ENCODE peak calls at places on chromosomes 3 and 15, in six cellular contexts. U, C, D, A, N and R are unnamed samples.

GRCh38 chr3:118550122-118550521 is 484.5 kb downstream of the IGSF11 start:
- DNase-seq in U (no peak), D (no peak), A (no peak), N (no peak), C (no peak), R (no peak)

GRCh38 chr3:128425142-128425845 is 41.4 kb downstream of the DNAJB8 start:
- DNase-seq in A (no peak), U (no peak), D (no peak), C (no peak), N (no peak), R (no peak)

GRCh38 chr3:152225176-152225575 is 43.6 kb upstream of the MBNL1 start:
- DNase-seq in D (no peak), U (no peak), A (no peak), C (no peak), N (no peak), R (no peak)

GRCh38 chr15:92614301-92614700 is 41.3 kb downstream of the FAM174B start:
- DNase-seq in D (no peak), C (no peak), N (no peak), A (no peak), U (no peak), R (no peak)

GRCh38 chr15:81776961-81777360 is 268.9 kb downstream of the MEX3B start:
- DNase-seq in N (no peak), U (no peak), C (no peak), D (no peak), A (no peak), R (no peak)

GRCh38 chr15:43312378-43312777 is 18.0 kb downstream of the LCMT2 start:
- DNase-seq in A (no peak), U (no peak), C (no peak), D (no peak), N (no peak), R (no peak)

GRCh38 chr3:24387493-24387892 is 107.2 kb downstream of the THRB start:
- DNase-seq in D (no peak), N (peak), U (no peak), A (no peak), C (no peak), R (no peak)

GRCh38 chr3:181572432-181572831 is 139.3 kb upstream of the SOX2 start:
- DNase-seq in D (no peak), U (no peak), N (no peak), C (no peak), A (no peak), R (no peak)

GRCh38 chr3:43043071-43043766 is 62.7 kb downstream of the POMGNT2 start:
- DNase-seq in N (no peak), D (no peak), A (no peak), U (no peak), C (no peak), R (no peak)

GRCh38 chr15:70160803-70161565 is 63.3 kb upstream of the TLE3 start:
- DNase-seq in A (no peak), D (peak), C (no peak), N (no peak), U (no peak), R (no peak)

GRCh38 chr3:66047321-66048050 is 8.8 kb upstream of the MAGI1 start:
- DNase-seq in U (no peak), N (no peak), C (no peak), D (peak), A (no peak), R (no peak)

GRCh38 chr15:22839046-22839705 is 710 bp downstream of the NIPA2 start:
- DNase-seq in U (no peak), N (peak), C (no peak), A (no peak), D (no peak), R (no peak)

GRCh38 chr3:114272271-114272670 is 21.6 kb upstream of the TIGIT start:
- DNase-seq in N (no peak), D (no peak), U (no peak), C (no peak), A (no peak), R (no peak)

GRCh38 chr15:66835558-66835878 is 133.5 kb downstream of the SMAD6 start:
- DNase-seq in D (no peak), U (no peak), A (no peak), N (no peak), C (no peak), R (no peak)

GRCh38 chr3:107845355-107846281 is 245.2 kb downstream of the CD47 start:
- DNase-seq in D (no peak), N (no peak), C (no peak), U (no peak), A (no peak), R (no peak)

GRCh38 chr15:86139828-86140227 is 60.2 kb downstream of the AGBL1 start:
- DNase-seq in A (no peak), D (no peak), U (no peak), N (no peak), C (no peak), R (no peak)

GRCh38 chr3:45647148-45647619 is 42.0 kb upstream of the SACM1L start:
- DNase-seq in N (peak), U (no peak), A (no peak), C (no peak), D (no peak), R (peak)

GRCh38 chr15:80776420-80777045 is 2.6 kb upstream of the CEMIP start:
- DNase-seq in D (peak), N (peak), A (peak), U (peak), C (peak), R (peak)

GRCh38 chr3:13717222-13717573 is 162.7 kb downstream of the WNT7A start:
- DNase-seq in U (no peak), D (no peak), A (no peak), C (no peak), N (no peak), R (no peak)

GRCh38 chr3:172323894-172324590 is 124.2 kb downstream of the GHSR start:
- DNase-seq in C (no peak), N (no peak), A (no peak), D (peak), U (no peak), R (no peak)

GRCh38 chr3:197592361-197593045 is 36.7 kb upstream of the BDH1 start:
- DNase-seq in N (no peak), C (no peak), U (no peak), D (no peak), A (no peak), R (no peak)

GRCh38 chr15:73584699-73585420 is 48.3 kb downstream of the NPTN start:
- DNase-seq in C (no peak), A (no peak), D (no peak), N (no peak), U (no peak), R (no peak)